ENCODE peak calls at places on chromosomes 5 and 9, in four cellular contexts. R is K562, P is GM12878, K is HepG2. D is an unnamed sample.

GRCh38 chr9:115109486-115109885 is 8.5 kb downstream of the TNC start:
- DNase-seq in R (no peak), P (no peak), K (no peak), D (no peak)

GRCh38 chr9:89154651-89155336 is 23.8 kb downstream of the SHC3 start:
- DNase-seq in R (no peak), P (no peak), K (no peak), D (no peak)

GRCh38 chr9:124258765-124259272 is 1.1 kb downstream of the NEK6 start:
- DNase-seq in R (no peak), P (no peak), K (peak), D (peak)

GRCh38 chr5:74123928-74124327 is 497.9 kb downstream of the ARHGEF28 start:
- DNase-seq in R (no peak), P (no peak), K (no peak), D (no peak)

GRCh38 chr5:107604990-107605389 is 65.7 kb downstream of the EFNA5 start:
- DNase-seq in R (no peak), P (no peak), K (no peak), D (no peak)

GRCh38 chr9:136697146-136697820 is 10.0 kb upstream of the AGPAT2 start:
- DNase-seq in R (no peak), P (no peak), K (peak), D (no peak)

GRCh38 chr9:96150324-96151023 is 151.5 kb downstream of the HSD17B3 start:
- DNase-seq in R (no peak), P (peak), K (no peak), D (no peak)

GRCh38 chr9:130872912-130873503 is 23.6 kb downstream of the QRFP start:
- DNase-seq in R (no peak), P (no peak), K (peak), D (no peak)

GRCh38 chr5:58227858-58228257 is 232.0 kb downstream of the PLK2 start:
- DNase-seq in R (no peak), P (no peak), K (no peak), D (no peak)

GRCh38 chr5:125987677-125988255 is 435.4 kb upstream of the GRAMD2B start:
- DNase-seq in R (no peak), P (no peak), K (no peak), D (no peak)

GRCh38 chr9:75169623-75170022 is 81.3 kb downstream of the OSTF1 start:
- DNase-seq in R (peak), P (no peak), K (no peak), D (no peak)

GRCh38 chr5:6713274-6714181 is at the start of gene TENT4A:
- DNase-seq in R (peak), P (no peak), K (no peak), D (no peak)

GRCh38 chr5:1235838-1236237 is 10.7 kb downstream of the SLC6A18 start:
- DNase-seq in R (no peak), P (no peak), K (no peak), D (no peak)
- TF ChIP-seq NR2C2 in R (no peak), P (no peak), K (no peak), D (no peak)

DNA sequence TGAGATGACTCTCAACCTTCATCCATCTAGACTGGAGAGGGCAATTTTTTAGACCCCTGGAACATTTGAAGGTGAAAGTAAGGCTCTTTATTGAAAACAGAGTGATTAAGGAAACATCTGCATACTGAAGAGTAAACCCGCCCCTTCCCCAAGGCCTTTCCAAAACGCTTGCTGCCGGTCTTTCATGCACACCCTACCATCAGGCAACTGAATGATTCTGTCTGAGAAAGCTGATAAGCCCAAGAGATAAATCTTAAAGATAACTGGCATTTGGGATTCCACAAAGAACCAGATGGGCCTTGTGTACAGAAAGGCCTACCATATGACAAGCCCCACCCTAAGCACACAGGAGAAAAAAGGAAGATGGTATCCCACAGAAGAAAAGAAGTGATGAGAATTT is 54.4 kb upstream of the PIK3R1 start:
- DNase-seq in R (no peak), P (no peak), K (no peak), D (no peak)
- TF ChIP-seq MAX in R (no peak), P (no peak), K (no peak), D (no peak)

DNA sequence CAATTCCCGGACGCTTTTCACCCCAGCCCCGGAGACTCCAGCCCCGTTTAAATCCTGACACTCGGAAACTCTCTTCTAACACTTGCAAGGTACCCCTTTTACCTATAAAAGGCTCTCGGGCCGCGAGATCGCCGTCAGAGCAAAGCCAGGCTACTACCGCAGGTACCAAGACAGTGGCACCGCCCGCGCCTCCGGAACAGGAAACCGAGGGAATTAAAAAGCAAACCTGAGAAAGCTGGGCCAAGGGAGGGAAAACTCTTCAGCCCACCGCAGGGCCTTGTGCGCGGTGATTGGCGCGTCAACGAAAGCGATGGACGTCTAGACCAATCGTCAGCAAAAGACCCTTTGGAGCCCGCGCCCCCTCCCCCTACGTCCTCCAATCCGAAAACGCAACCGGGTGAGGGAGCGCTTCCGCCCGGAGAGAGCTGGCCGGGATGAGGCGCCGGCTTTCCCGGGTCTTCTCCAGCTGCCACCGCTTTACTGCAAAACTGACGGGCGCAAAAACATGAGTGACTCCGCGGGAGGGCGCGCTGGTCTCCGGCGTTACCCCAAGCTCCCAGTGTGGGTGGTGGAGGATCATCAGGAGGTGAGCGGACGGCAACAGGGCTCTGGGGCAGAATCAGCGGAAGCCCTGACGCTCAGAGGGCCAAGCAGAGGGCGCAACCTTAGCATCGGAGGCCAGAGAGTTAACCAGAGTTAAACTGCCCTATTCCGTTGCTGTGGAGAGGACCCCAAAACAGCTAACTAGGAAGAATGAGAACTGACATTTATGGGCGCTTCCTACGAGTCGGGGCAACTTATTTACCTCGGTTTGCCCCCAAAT is at the start of the genes C5orf22 and DROSHA:
- DNase-seq in R (peak), P (peak), K (peak), D (peak)
- TF ChIP-seq NR2C2 in R (peak), P (no peak), K (peak), D (peak)

GRCh38 chr5:149432377-149432776 is 53.3 kb upstream of the IL17B start:
- DNase-seq in R (no peak), P (no peak), K (no peak), D (no peak)

GRCh38 chr5:149428032-149428431 is 48.9 kb upstream of the IL17B start:
- DNase-seq in R (no peak), P (no peak), K (no peak), D (no peak)

GRCh38 chr5:149427374-149427773 is 48.3 kb upstream of the IL17B start:
- DNase-seq in R (no peak), P (no peak), K (no peak), D (no peak)

GRCh38 chr5:149432861-149433462 is 53.9 kb upstream of the IL17B start:
- DNase-seq in R (no peak), P (no peak), K (no peak), D (no peak)

DNA sequence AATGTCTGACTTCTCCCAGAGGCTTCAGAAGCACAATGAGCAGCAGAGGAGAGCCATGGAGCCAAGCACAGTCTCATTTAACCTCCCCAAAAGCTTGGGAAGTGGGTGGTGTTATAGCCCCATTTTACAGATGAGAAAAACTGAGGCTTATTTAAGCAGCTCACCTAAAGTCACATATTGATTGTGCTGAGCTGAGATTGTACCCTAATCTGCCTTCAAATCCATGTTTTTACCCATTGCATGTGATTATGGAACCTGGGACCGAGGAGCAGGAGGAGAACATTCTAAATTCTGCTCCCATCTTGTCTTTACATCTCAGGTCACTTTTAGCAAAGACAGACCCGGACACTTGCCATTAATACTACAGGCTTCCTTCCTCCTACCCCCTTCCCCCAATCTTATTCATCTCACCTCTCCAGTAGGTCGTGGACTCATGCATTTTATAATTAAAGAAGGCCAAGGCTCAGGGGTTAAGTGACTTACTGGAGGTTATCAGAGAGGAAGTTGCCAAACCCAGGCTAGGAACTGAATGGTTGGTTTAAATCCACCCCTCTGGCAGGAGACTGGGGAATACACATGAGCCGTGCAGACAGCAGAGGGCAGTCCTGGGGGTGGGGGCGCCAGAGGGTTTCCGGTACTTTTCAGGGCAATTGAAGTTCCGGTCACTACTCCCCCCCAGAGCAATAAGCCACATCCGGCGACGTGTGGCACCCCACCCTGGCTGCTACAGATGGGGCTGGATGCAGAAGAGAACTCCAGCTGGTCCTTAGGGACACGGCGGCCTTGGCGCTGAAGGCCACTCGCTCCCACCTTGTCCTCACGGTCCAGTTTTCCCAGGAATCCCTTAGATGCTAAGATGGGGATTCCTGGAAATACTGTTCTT is 51.0 kb upstream of the IL17B start:
- DNase-seq in R (peak), P (no peak), K (peak), D (peak)
- TF ChIP-seq MAX in R (no peak), P (no peak), K (peak), D (no peak)

DNA sequence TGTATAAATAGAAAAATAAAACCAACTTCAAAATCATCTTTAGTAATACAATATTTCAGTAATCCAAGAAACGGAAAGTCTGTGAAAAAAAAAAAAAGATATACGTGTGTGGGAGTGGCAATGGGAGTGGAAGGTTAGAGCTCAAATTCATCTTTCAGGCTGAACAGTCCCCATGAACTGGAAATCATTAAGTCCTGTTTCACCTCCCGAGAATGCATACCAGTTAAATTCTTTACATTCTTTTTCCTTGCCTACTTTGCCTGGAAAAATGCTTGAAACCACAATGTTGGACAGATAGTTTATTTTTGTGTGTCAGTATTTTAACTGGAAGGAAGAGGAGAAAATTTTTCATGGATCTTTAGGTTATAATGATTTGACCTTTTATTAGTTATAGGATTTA is 166.8 kb downstream of the MUSK start:
- DNase-seq in R (no peak), P (no peak), K (peak), D (no peak)
- TF ChIP-seq NR2C2 in R (no peak), P (no peak), K (no peak), D (no peak)

GRCh38 chr9:6272229-6272597 is 56.0 kb upstream of the TPD52L3 start:
- DNase-seq in R (no peak), P (no peak), K (peak), D (no peak)
- TF ChIP-seq MAX in R (no peak), P (no peak), K (no peak), D (no peak)

DNA sequence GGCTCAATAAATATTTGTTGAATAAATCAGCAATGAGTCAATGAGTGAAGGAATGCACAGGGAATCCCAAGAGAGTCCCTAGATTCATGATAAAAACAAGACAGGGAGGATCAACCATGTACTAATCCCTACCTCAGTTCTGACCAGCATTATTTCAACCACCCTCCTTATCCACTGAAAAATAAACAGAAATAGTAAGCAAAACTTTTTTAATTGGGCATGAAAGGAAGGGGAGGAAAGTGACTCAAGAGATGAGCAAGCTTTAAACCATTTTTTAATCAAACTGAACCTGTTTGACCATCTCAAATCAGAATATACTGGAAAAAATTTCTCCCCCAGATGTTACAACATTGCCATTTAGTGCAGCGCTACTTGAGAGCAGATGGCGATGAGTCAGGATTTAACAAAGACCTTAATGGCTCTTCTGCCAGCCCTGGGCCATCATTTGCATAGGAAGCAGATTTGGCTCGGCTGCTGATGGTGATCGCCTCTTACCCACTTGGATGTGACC is 194.8 kb upstream of the SLC30A5 start:
- DNase-seq in R (no peak), P (no peak), K (no peak), D (no peak)
- TF ChIP-seq NR2C2 in R (no peak), P (no peak), K (no peak), D (no peak)

D was measured in WTC11.